ENCODE peak calls at places on chromosomes 11 and 22, in eight cellular contexts. Q is amniotic epithelial cell; A is prostate gland; G is IMR-90; B is NCI-H1092; U is activated naive CD8-positive, alpha-beta T cell treated with anti-CD3 and anti-CD28 coated beads for 36 hours; F is immature natural killer cell; I is thoracic aorta. K is an unnamed sample.

GRCh38 chr11:47331454-47332302 is 20.8 kb downstream of the MYBPC3 start:
- DNase-seq in Q (no peak), A (peak; percentile 56), G (no peak), B (no peak), U (no peak), F (no peak), I (no peak), K (no peak)

GRCh38 chr22:27850000-27850465 is 48.5 kb upstream of the MN1 start:
- DNase-seq in Q (no peak), A (peak; percentile 59), G (no peak), B (no peak), U (no peak), F (no peak), I (no peak), K (no peak)

GRCh38 chr11:47269829-47270305 is at the start of gene MADD:
- DNase-seq in Q (peak; percentile 75), A (peak; percentile 70), G (peak; percentile 78), B (peak; percentile 86), U (peak; percentile 95), F (peak; percentile 90), I (peak; percentile 33), K (peak; percentile 87)

GRCh38 chr11:93487032-93487483 is 56.1 kb downstream of the SMCO4 start:
- DNase-seq in Q (peak; percentile 72), A (no peak), G (no peak), B (peak; percentile 46), U (no peak), F (no peak), I (no peak), K (no peak)

GRCh38 chr11:89452780-89453179 is 38.4 kb downstream of the NOX4 start:
- DNase-seq in Q (peak; percentile 44), A (no peak), G (no peak), B (no peak), U (no peak), F (no peak), I (no peak), K (no peak)

GRCh38 chr11:112478806-112479205 is 218.1 kb upstream of the PLET1 start:
- DNase-seq in Q (no peak), A (no peak), G (no peak), B (no peak), U (no peak), F (no peak), I (no peak), K (no peak)

GRCh38 chr22:48677168-48677520 is 1150.5 kb downstream of the BRD1 start:
- DNase-seq in Q (no peak), A (no peak), G (no peak), B (no peak), U (no peak), F (no peak), I (no peak), K (no peak)

GRCh38 chr11:102971766-102972165 is 16.2 kb upstream of the MMP13 start:
- DNase-seq in Q (no peak), A (no peak), G (peak; percentile 20), B (no peak), U (no peak), F (no peak), I (no peak), K (no peak)

GRCh38 chr11:9759519-9760179 is 95.8 kb downstream of the SWAP70 start:
- DNase-seq in Q (peak; percentile 92), A (peak; percentile 84), G (peak; percentile 100), B (no peak), U (peak; percentile 91), F (peak; percentile 16), I (peak; percentile 93), K (no peak)

GRCh38 chr22:49264696-49265095 is 563.0 kb downstream of the BRD1 start:
- DNase-seq in Q (no peak), A (no peak), G (no peak), B (no peak), U (no peak), F (no peak), I (no peak), K (peak; percentile 54)

GRCh38 chr22:26642465-26643367 is 14.7 kb upstream of the MIAT start:
- DNase-seq in Q (no peak), A (no peak), G (no peak), B (no peak), U (peak; percentile 90), F (peak; percentile 82), I (no peak), K (no peak)

GRCh38 chr11:77467993-77468392 is 5.9 kb downstream of the PAK1 start:
- DNase-seq in Q (peak; percentile 53), A (no peak), G (no peak), B (no peak), U (no peak), F (no peak), I (no peak), K (no peak)

GRCh38 chr11:44728491-44728910 is 1.7 kb downstream of the TSPAN18 start:
- DNase-seq in Q (no peak), A (no peak), G (no peak), B (no peak), U (no peak), F (no peak), I (no peak), K (no peak)

GRCh38 chr22:36221799-36222751 is 17.3 kb downstream of the APOL2 start:
- DNase-seq in Q (peak; percentile 42), A (peak; percentile 73), G (no peak), B (no peak), U (peak; percentile 35), F (no peak), I (no peak), K (no peak)

GRCh38 chr22:50027639-50028537 is 15.3 kb upstream of the IL17REL start:
- DNase-seq in Q (no peak), A (no peak), G (peak; percentile 13), B (peak; percentile 3), U (no peak), F (no peak), I (no peak), K (peak; percentile 68)

GRCh38 chr22:49523374-49524008 is 304.2 kb downstream of the BRD1 start:
- DNase-seq in Q (no peak), A (no peak), G (no peak), B (no peak), U (no peak), F (no peak), I (no peak), K (no peak)

GRCh38 chr11:117633186-117633585 is 163.8 kb downstream of the DSCAML1 start:
- DNase-seq in Q (no peak), A (no peak), G (no peak), B (no peak), U (no peak), F (no peak), I (no peak), K (no peak)

GRCh38 chr11:64559351-64560138 is 31.5 kb upstream of the SLC22A12 start:
- DNase-seq in Q (no peak), A (no peak), G (no peak), B (no peak), U (no peak), F (no peak), I (no peak), K (no peak)

GRCh38 chr22:50729391-50730012 is 8.5 kb upstream of the ACR start:
- DNase-seq in Q (no peak), A (no peak), G (no peak), B (no peak), U (no peak), F (no peak), I (no peak), K (no peak)

GRCh38 chr22:24894220-24894975 is 52.1 kb downstream of the LHFPL7 start:
- DNase-seq in Q (peak; percentile 97), A (peak; percentile 96), G (peak; percentile 68), B (peak; percentile 81), U (no peak), F (no peak), I (peak; percentile 73), K (no peak)

GRCh38 chr22:45233386-45233785 is 7.3 kb downstream of the KIAA0930 start:
- DNase-seq in Q (no peak), A (no peak), G (no peak), B (no peak), U (no peak), F (no peak), I (no peak), K (no peak)

GRCh38 chr22:20438678-20439492 is 1.3 kb upstream of the SCARF2 start:
- DNase-seq in Q (no peak), A (no peak), G (no peak), B (no peak), U (no peak), F (no peak), I (no peak), K (no peak)

GRCh38 chr11:128530119-128531091 is 57.0 kb downstream of the ETS1 start:
- DNase-seq in Q (peak; percentile 90), A (no peak), G (peak; percentile 99), B (no peak), U (no peak), F (no peak), I (peak; percentile 51), K (no peak)

GRCh38 chr11:110479070-110479444 is 49.3 kb downstream of the FDX1 start:
- DNase-seq in Q (no peak), A (no peak), G (no peak), B (no peak), U (no peak), F (no peak), I (no peak), K (no peak)

GRCh38 chr11:40215605-40216004 is 1243.8 kb downstream of the LRRC4C start:
- DNase-seq in Q (no peak), A (no peak), G (no peak), B (no peak), U (no peak), F (no peak), I (no peak), K (no peak)

GRCh38 chr11:99015634-99016454 is 4.9 kb upstream of the CNTN5 start:
- DNase-seq in Q (peak; percentile 53), A (no peak), G (peak; percentile 51), B (peak; percentile 32), U (no peak), F (peak; percentile 4), I (no peak), K (no peak)

GRCh38 chr22:36081023-36081431 is 52.4 kb upstream of the RBFOX2 start:
- DNase-seq in Q (peak; percentile 95), A (no peak), G (peak; percentile 98), B (no peak), U (no peak), F (no peak), I (no peak), K (no peak)

GRCh38 chr11:78535920-78536319 is 38.7 kb downstream of the NARS2 start:
- DNase-seq in Q (peak; percentile 91), A (no peak), G (peak; percentile 82), B (no peak), U (no peak), F (no peak), I (no peak), K (no peak)

GRCh38 chr11:10298342-10298741 is 4.3 kb upstream of the SBF2 start:
- DNase-seq in Q (peak; percentile 95), A (no peak), G (peak; percentile 98), B (no peak), U (peak; percentile 66), F (peak; percentile 36), I (no peak), K (no peak)

GRCh38 chr11:120129570-120129969 is 8.3 kb downstream of the TRIM29 start:
- DNase-seq in Q (no peak), A (no peak), G (no peak), B (no peak), U (no peak), F (no peak), I (no peak), K (no peak)

GRCh38 chr22:42292726-42293520 is 22.5 kb upstream of the TCF20 start:
- DNase-seq in Q (no peak), A (no peak), G (no peak), B (no peak), U (no peak), F (no peak), I (no peak), K (no peak)

GRCh38 chr11:11978792-11979486 is 29.5 kb downstream of the DKK3 start:
- DNase-seq in Q (peak; percentile 53), A (no peak), G (peak; percentile 80), B (peak; percentile 45), U (no peak), F (no peak), I (no peak), K (peak; percentile 57)

GRCh38 chr11:76292583-76293188 is 86.4 kb upstream of the WNT11 start:
- DNase-seq in Q (no peak), A (no peak), G (no peak), B (no peak), U (no peak), F (no peak), I (no peak), K (no peak)

GRCh38 chr11:124681421-124681820 is 7.7 kb downstream of the SPA17 start:
- DNase-seq in Q (no peak), A (no peak), G (no peak), B (no peak), U (no peak), F (no peak), I (no peak), K (no peak)

K was measured in type B pancreatic cell.